ENCODE peak calls at places on chromosome 4, in eight cellular contexts. Q is left lobe of liver; S is activated naive CD4-positive, alpha-beta T cell treated with anti-CD3 and anti-CD28 coated beads, Interleukin-2, amount 10 ng/mL, durations not matched to agents 7 days and 5 days; R is mesendoderm; Y is NCI-H774; K is SIG-M5; B is choroid plexus epithelial cell; U is astrocyte of the hippocampus. O is an unnamed sample.

GRCh38 chr4:148076964-148077363 is 345.1 kb downstream of the ARHGAP10 start:
- DNase-seq in Q (no peak), S (no peak), R (no peak), Y (no peak), K (no peak), B (peak; percentile 45), U (no peak), O (no peak)

GRCh38 chr4:21531048-21531447 is 417.5 kb downstream of the KCNIP4 start:
- DNase-seq in Q (no peak), S (no peak), R (no peak), Y (no peak), K (no peak), B (no peak), U (no peak), O (no peak)

GRCh38 chr4:51844157-51845054 is 1.5 kb downstream of the DCUN1D4 start:
- DNase-seq in Q (peak; percentile 96), S (peak; percentile 89), R (peak; percentile 97), Y (peak; percentile 89), K (peak; percentile 33), B (peak; percentile 95), U (peak; percentile 97), O (peak; percentile 47)

GRCh38 chr4:61786226-61786625 is 586.1 kb downstream of the ADGRL3 start:
- DNase-seq in Q (no peak), S (no peak), R (no peak), Y (no peak), K (no peak), B (no peak), U (no peak), O (no peak)

GRCh38 chr4:44186096-44186849 is 262.3 kb downstream of the KCTD8 start:
- DNase-seq in Q (no peak), S (no peak), R (peak; percentile 8), Y (no peak), K (no peak), B (no peak), U (no peak), O (no peak)

GRCh38 chr4:184000457-184001395 is 95.6 kb downstream of the STOX2 start:
- DNase-seq in Q (no peak), S (no peak), R (no peak), Y (no peak), K (no peak), B (no peak), U (no peak), O (no peak)

GRCh38 chr4:48970471-48970921 is 15.6 kb upstream of the CWH43 start:
- DNase-seq in Q (no peak), S (no peak), R (no peak), Y (no peak), K (no peak), B (peak; percentile 50), U (no peak), O (no peak)

GRCh38 chr4:2082118-2082517 is 23.0 kb downstream of the NAT8L start:
- DNase-seq in Q (peak; percentile 30), S (peak; percentile 12), R (no peak), Y (no peak), K (no peak), B (no peak), U (no peak), O (no peak)

GRCh38 chr4:1373892-1374705 is 27.1 kb downstream of the UVSSA start:
- DNase-seq in Q (no peak), S (no peak), R (no peak), Y (no peak), K (no peak), B (no peak), U (no peak), O (no peak)

GRCh38 chr4:64807821-64808220 is 398.6 kb upstream of the TECRL start:
- DNase-seq in Q (no peak), S (no peak), R (no peak), Y (no peak), K (no peak), B (no peak), U (peak; percentile 41), O (no peak)